ENCODE peak calls at places on chromosomes 4 and X, in eight cellular contexts. K is CD4-positive, alpha-beta T cell; D is stomach; W is NB4; Q is Peyer's patch; J is thyroid gland; X is bronchial epithelial cell; A is heart left ventricle. B is an unnamed sample.

GRCh38 chr4:128357286-128357685 is 69.7 kb upstream of the PGRMC2 start:
- DNase-seq in A (no peak), W (no peak), X (no peak), D (no peak), J (peak; percentile 33), Q (no peak), K (no peak), B (no peak)

GRCh38 chrX:53686151-53686885 is at the start of gene HUWE1:
- DNase-seq in J (peak; percentile 77), W (peak; percentile 88), K (peak; percentile 80), X (peak; percentile 38), D (peak; percentile 80), Q (peak; percentile 78), A (peak; percentile 82), B (peak; percentile 59)

GRCh38 chrX:30327762-30328161 is 18.6 kb upstream of the NR0B1 start:
- DNase-seq in K (no peak), W (no peak), J (no peak), X (no peak), D (no peak), Q (no peak), A (no peak), B (no peak)

GRCh38 chr4:6055436-6055835 is 37.2 kb upstream of the C4orf50 start:
- DNase-seq in Q (no peak), A (no peak), W (no peak), X (no peak), D (no peak), K (no peak), J (no peak), B (no peak)

GRCh38 chr4:66571145-66571544 is 900.9 kb upstream of the EPHA5 start:
- DNase-seq in Q (no peak), D (no peak), J (no peak), A (no peak), K (no peak), X (no peak), W (no peak), B (no peak)

GRCh38 chrX:152072236-152072635 is 66.1 kb downstream of the MAGEA10 start:
- DNase-seq in X (peak; percentile 81), A (no peak), D (no peak), W (no peak), J (no peak), Q (no peak), K (no peak), B (peak; percentile 94)

GRCh38 chr4:94306713-94307112 is 35.9 kb downstream of the HPGDS start:
- DNase-seq in A (no peak), K (no peak), D (no peak), X (no peak), J (no peak), Q (no peak), W (no peak), B (no peak)

GRCh38 chrX:39398215-39398972 is 597.1 kb downstream of the MID1IP1 start:
- DNase-seq in D (peak; percentile 33), Q (no peak), K (no peak), X (no peak), J (peak; percentile 64), W (no peak), A (no peak), B (no peak)

GRCh38 chr4:138097912-138098600 is 144.1 kb downstream of the SLC7A11 start:
- DNase-seq in Q (no peak), J (no peak), D (no peak), A (no peak), W (no peak), X (no peak), K (no peak), B (no peak)

GRCh38 chrX:18722500-18723071 is 15.1 kb downstream of the PPEF1 start:
- DNase-seq in Q (no peak), K (no peak), X (no peak), D (no peak), J (no peak), W (no peak), A (no peak), B (no peak)

GRCh38 chrX:57379296-57379695 is 92.8 kb downstream of the FAAH2 start:
- DNase-seq in W (no peak), X (no peak), A (no peak), J (no peak), K (no peak), D (no peak), Q (no peak), B (no peak)

GRCh38 chr4:174454815-174455473 is 67.3 kb downstream of the HPGD start:
- DNase-seq in X (no peak), K (no peak), W (no peak), J (no peak), D (peak; percentile 57), A (no peak), Q (no peak), B (no peak)

GRCh38 chrX:40094900-40095587 is 2.7 kb downstream of the BCOR start:
- DNase-seq in J (no peak), Q (no peak), A (no peak), W (no peak), D (no peak), K (no peak), X (no peak), B (no peak)

GRCh38 chr4:142671516-142671915 is 174.6 kb downstream of the INPP4B start:
- DNase-seq in K (no peak), A (no peak), X (peak; percentile 1), W (no peak), Q (no peak), D (no peak), J (no peak), B (no peak)

GRCh38 chr4:8176547-8177399 is 18.2 kb upstream of the ABLIM2 start:
- DNase-seq in Q (no peak), D (peak; percentile 58), J (peak; percentile 58), K (peak; percentile 40), W (peak; percentile 83), X (peak; percentile 42), A (peak; percentile 66), B (peak; percentile 74)

GRCh38 chr4:2332976-2333319 is 71.0 kb upstream of the MXD4 start:
- DNase-seq in X (no peak), D (no peak), K (no peak), Q (no peak), J (no peak), W (no peak), A (no peak), B (no peak)

DNA sequence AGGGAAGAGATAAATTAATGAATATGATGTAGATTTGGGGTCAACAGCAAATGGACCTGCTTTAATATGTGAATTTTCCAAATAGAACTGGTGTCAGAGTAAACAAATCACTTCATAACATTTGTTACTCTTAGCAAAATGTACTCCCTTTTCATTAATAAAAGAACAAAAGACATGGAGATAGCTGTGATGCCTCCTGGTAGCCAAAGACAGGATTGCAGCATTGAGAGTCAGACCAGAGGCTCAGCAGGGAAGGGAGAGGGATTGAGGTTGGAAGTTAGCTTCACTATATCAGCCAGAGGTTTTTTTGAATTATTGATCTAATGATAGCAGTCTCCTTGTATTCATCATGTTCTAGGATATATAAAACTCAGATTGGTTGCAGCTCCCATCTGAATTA is 17.4 kb upstream of the RAB40A start:
- DNase-seq in Q (no peak), J (no peak), W (no peak), K (no peak), D (no peak), A (no peak), X (no peak), B (no peak)
- TF ChIP-seq CTCF in Q (no peak), J (no peak), W (no peak), K (no peak), D (no peak), A (no peak), X (no peak), B (no peak)

GRCh38 chr4:153763404-153763803 is 3.6 kb upstream of the RNF175 start:
- DNase-seq in A (no peak), X (peak; percentile 19), Q (no peak), D (no peak), J (no peak), W (peak; percentile 53), K (no peak), B (peak; percentile 54)
- TF ChIP-seq CTCF in A (no peak), X (peak; percentile 40), Q (no peak), D (no peak), J (no peak), W (peak; percentile 25), K (no peak), B (peak; percentile 22)

GRCh38 chr4:183722738-183723560 is 63.9 kb downstream of the TRAPPC11 start:
- DNase-seq in W (peak; percentile 83), D (peak; percentile 81), A (peak; percentile 68), Q (peak; percentile 73), X (peak; percentile 26), J (peak; percentile 69), K (peak; percentile 53), B (peak; percentile 25)
- TF ChIP-seq CTCF in W (no peak), D (no peak), A (no peak), Q (no peak), X (no peak), J (no peak), K (no peak), B (no peak)

GRCh38 chrX:47481160-47481559 is 1.9 kb downstream of the ZNF41 start:
- DNase-seq in Q (no peak), K (no peak), D (no peak), W (no peak), X (no peak), A (no peak), J (no peak), B (no peak)
- TF ChIP-seq CTCF in Q (no peak), K (no peak), D (no peak), W (no peak), X (no peak), A (no peak), J (no peak), B (no peak)

GRCh38 chr4:147617173-147617840 is at the start of gene TMEM184C:
- DNase-seq in X (peak; percentile 89), D (peak; percentile 99), A (peak; percentile 99), Q (peak; percentile 99), W (peak; percentile 94), K (peak; percentile 98), J (peak; percentile 99), B (peak; percentile 98)
- TF ChIP-seq CTCF in X (peak; percentile 31), D (peak; percentile 21), A (no peak), Q (peak; percentile 30), W (no peak), K (no peak), J (no peak), B (no peak)

GRCh38 chr4:98661356-98662054 is 3.1 kb upstream of the TSPAN5 start:
- DNase-seq in Q (no peak), X (peak; percentile 98), D (no peak), J (no peak), K (no peak), W (no peak), A (no peak), B (peak; percentile 41)

GRCh38 chr4:98659741-98660507 is 1.5 kb upstream of the TSPAN5 start:
- DNase-seq in K (no peak), J (no peak), D (no peak), X (peak; percentile 90), A (no peak), W (peak; percentile 6), Q (no peak), B (peak; percentile 69)

GRCh38 chr4:98658287-98659105 is at the start of gene TSPAN5:
- DNase-seq in J (peak; percentile 86), K (peak; percentile 87), W (peak; percentile 77), X (peak; percentile 40), D (peak; percentile 81), A (peak; percentile 86), Q (peak; percentile 89), B (peak; percentile 74)

GRCh38 chr4:98657531-98658286 is 702 bp downstream of the TSPAN5 start:
- DNase-seq in Q (peak; percentile 55), K (peak; percentile 23), A (peak; percentile 35), D (no peak), W (peak; percentile 30), J (peak; percentile 40), X (peak; percentile 78), B (peak; percentile 67)

GRCh38 chr4:98659106-98659592 is 738 bp upstream of the TSPAN5 start:
- DNase-seq in D (no peak), K (no peak), J (peak; percentile 12), W (peak; percentile 5), A (no peak), X (peak; percentile 18), Q (no peak), B (no peak)
- TF ChIP-seq CTCF in D (no peak), K (no peak), J (no peak), W (no peak), A (no peak), X (no peak), Q (no peak), B (no peak)

B was measured in MCF 10A.